ENCODE peak calls at places on chromosomes 16 and 17, in nine cellular contexts. X is NCI-H1105 treated with DMSO at 0.1 percent for 48 hours, H is HTR-8/SVneo, G is psoas muscle, I is NCI-H146, M is DMS153, U is adrenal gland, E is endothelial cell, W is iPS DF 19.7. F is an unnamed sample.

GRCh38 chr17:58232707-58233156 is 5.7 kb upstream of the LPO start:
- DNase-seq in E (no peak), X (no peak), U (peak), M (no peak), W (no peak), H (peak), G (no peak), I (peak), F (no peak)

GRCh38 chr16:81480856-81481821 is 36.5 kb downstream of the CMIP start:
- DNase-seq in E (no peak), I (peak), X (no peak), U (peak), H (peak), M (no peak), W (no peak), G (peak), F (peak)

GRCh38 chr17:58583486-58583885 is 69.0 kb upstream of the MTMR4 start:
- DNase-seq in X (no peak), M (no peak), G (no peak), I (no peak), H (no peak), U (no peak), E (no peak), W (no peak), F (no peak)

GRCh38 chr16:15950167-15950854 is 895 bp downstream of the ABCC1 start:
- DNase-seq in G (no peak), E (peak), W (no peak), X (peak), I (peak), U (peak), M (peak), H (peak), F (peak)

GRCh38 chr16:49338867-49339266 is 34.7 kb upstream of the C16orf78 start:
- DNase-seq in U (no peak), I (no peak), W (no peak), G (no peak), X (no peak), M (no peak), E (no peak), H (no peak), F (no peak)

GRCh38 chr16:1163567-1164055 is 10.7 kb downstream of the CACNA1H start:
- DNase-seq in E (no peak), M (no peak), U (peak), G (no peak), H (peak), X (no peak), I (no peak), W (no peak), F (no peak)

GRCh38 chr16:75304521-75305363 is 53.3 kb upstream of the BCAR1 start:
- DNase-seq in H (no peak), U (peak), G (no peak), M (no peak), E (no peak), I (no peak), W (no peak), X (no peak), F (peak)

GRCh38 chr17:859461-860195 is 77.5 kb downstream of the MRM3 start:
- DNase-seq in U (no peak), X (no peak), H (no peak), I (no peak), W (no peak), E (no peak), G (peak), M (no peak), F (no peak)

GRCh38 chr17:39626671-39627169 is at the start of gene PPP1R1B:
- DNase-seq in I (peak), G (no peak), M (no peak), U (no peak), H (no peak), E (no peak), X (no peak), W (no peak), F (no peak)

GRCh38 chr16:89006036-89006752 is 29.2 kb upstream of the CBFA2T3 start:
- DNase-seq in M (no peak), H (no peak), X (no peak), W (no peak), E (no peak), G (no peak), U (no peak), I (no peak), F (no peak)

GRCh38 chr16:30715777-30716445 is 16.9 kb downstream of the SRCAP start:
- DNase-seq in X (no peak), E (no peak), M (no peak), W (no peak), U (no peak), G (no peak), H (no peak), I (no peak), F (no peak)

GRCh38 chr16:68367034-68367433 is 56.2 kb downstream of the PRMT7 start:
- DNase-seq in H (peak), E (peak), W (no peak), U (peak), M (no peak), G (no peak), I (peak), X (no peak), F (peak)

GRCh38 chr17:45098869-45099616 is 33.3 kb downstream of the PLCD3 start:
- DNase-seq in E (peak), X (peak), U (peak), H (peak), I (peak), G (peak), M (peak), W (peak), F (peak)

GRCh38 chr17:82439194-82439828 is 11.2 kb downstream of the CYBC1 start:
- DNase-seq in W (no peak), X (no peak), G (no peak), E (no peak), U (no peak), M (no peak), I (no peak), H (no peak), F (no peak)

GRCh38 chr16:86805210-86805609 is 226.9 kb downstream of the FOXL1 start:
- DNase-seq in W (no peak), U (no peak), X (no peak), G (no peak), I (no peak), M (no peak), E (no peak), H (no peak), F (no peak)

GRCh38 chr17:17749025-17749772 is 67.9 kb downstream of the RAI1 start:
- DNase-seq in H (no peak), X (no peak), M (peak), W (no peak), U (no peak), E (no peak), G (no peak), I (peak), F (no peak)

GRCh38 chr17:63973930-63974593 is 1.3 kb upstream of the SCN4A start:
- DNase-seq in M (no peak), I (peak), E (no peak), X (no peak), H (peak), G (peak), U (no peak), W (no peak), F (peak)

GRCh38 chr16:912684-913613 is 57.8 kb downstream of the LMF1 start:
- DNase-seq in X (peak), H (no peak), M (no peak), U (no peak), E (no peak), G (no peak), I (peak), W (no peak), F (peak)

GRCh38 chr16:71626018-71626857 is at the start of gene MARVELD3:
- DNase-seq in H (peak), X (peak), I (peak), G (no peak), E (peak), W (no peak), U (no peak), M (peak), F (peak)

GRCh38 chr16:72013888-72014538 is 5.5 kb downstream of the DHODH start:
- DNase-seq in G (peak), X (no peak), E (no peak), I (no peak), U (no peak), H (no peak), W (no peak), M (no peak), F (peak)

F was measured in thyroid gland.